ENCODE peak calls at places on chromosomes 7 and 10, in five cellular contexts. A is M059J, Y is iris pigment epithelial cell, N is naive B cell, P is mesothelial cell of epicardium. S is an unnamed sample.
A peak's percentile ranks its signal among the peaks of the same experiment; 100 is the strongest.

GRCh38 chr7:337567-337951 is 47.6 kb downstream of the FOXL3 start:
- DNase-seq in A (no peak), Y (no peak), N (no peak), P (no peak), S (no peak)

GRCh38 chr10:132748545-132749427 is 37.2 kb downstream of the NKX6-2 start:
- DNase-seq in A (no peak), Y (no peak), N (no peak), P (no peak), S (no peak)

GRCh38 chr7:94529516-94529915 is 19.9 kb downstream of the CASD1 start:
- DNase-seq in A (peak; percentile 59), Y (peak; percentile 78), N (no peak), P (no peak), S (no peak)

GRCh38 chr10:17655567-17656146 is 11.7 kb downstream of the STAM start:
- DNase-seq in A (peak; percentile 69), Y (peak; percentile 70), N (peak; percentile 40), P (no peak), S (peak; percentile 37)

GRCh38 chr7:78311176-78311575 is 512.6 kb downstream of the PHTF2 start:
- DNase-seq in A (no peak), Y (peak; percentile 1), N (no peak), P (no peak), S (no peak)

GRCh38 chr10:96974348-96974747 is 142.2 kb downstream of the LCOR start:
- DNase-seq in A (no peak), Y (peak; percentile 56), N (peak; percentile 25), P (no peak), S (no peak)

GRCh38 chr7:7857143-7857583 is 111.4 kb upstream of the GLCCI1 start:
- DNase-seq in A (no peak), Y (no peak), N (peak; percentile 58), P (no peak), S (no peak)

GRCh38 chr7:6443372-6443941 is 4.3 kb downstream of the DAGLB start:
- DNase-seq in A (peak; percentile 98), Y (peak; percentile 93), N (no peak), P (no peak), S (peak; percentile 69)